ENCODE peak calls at places on chromosomes 12 and 14, in ten cellular contexts. Z is RWPE2; A is CD8-positive, alpha-beta T cell; G is AG09309; P is fibroblast of the aortic adventitia; X is A549; K is endodermal cell; O is fibroblast of villous mesenchyme; S is SK-N-SH; T is cardiac fibroblast. M is an unnamed sample.

GRCh38 chr12:25382311-25383106 is 131.8 kb upstream of the KRAS start:
- DNase-seq in G (no peak), A (no peak), Z (no peak), K (no peak), T (no peak), S (no peak), P (no peak), O (no peak), X (no peak), M (no peak)

GRCh38 chr12:90757957-90758356 is 197.0 kb downstream of the CCER1 start:
- DNase-seq in A (no peak), K (no peak), Z (no peak), O (no peak), S (no peak), T (no peak), P (no peak), G (no peak), X (no peak), M (no peak)

GRCh38 chr12:131126662-131127173 is 173.0 kb downstream of the ADGRD1 start:
- DNase-seq in G (no peak), A (no peak), X (no peak), S (no peak), Z (no peak), K (no peak), O (no peak), T (no peak), P (no peak), M (no peak)

GRCh38 chr12:62472472-62472871 is 5.8 kb downstream of the MON2 start:
- DNase-seq in P (no peak), O (peak; percentile 19), X (no peak), A (no peak), Z (no peak), T (no peak), G (no peak), S (no peak), K (peak; percentile 69), M (no peak)

GRCh38 chr12:88570103-88570502 is 10.2 kb downstream of the KITLG start:
- DNase-seq in Z (no peak), T (peak; percentile 69), A (no peak), O (peak; percentile 70), K (peak; percentile 63), S (no peak), G (no peak), P (no peak), X (no peak), M (no peak)

GRCh38 chr12:20011200-20011599 is 357.1 kb upstream of the PDE3A start:
- DNase-seq in Z (no peak), A (no peak), O (peak; percentile 28), P (no peak), S (no peak), G (no peak), T (no peak), K (no peak), X (no peak), M (no peak)

GRCh38 chr12:53077030-53077429 is 2.2 kb downstream of the SPRYD3 start:
- DNase-seq in Z (no peak), P (no peak), S (no peak), G (no peak), O (no peak), T (no peak), K (peak; percentile 35), A (no peak), X (no peak), M (no peak)

GRCh38 chr12:54197037-54197909 is 8.5 kb upstream of the SMUG1 start:
- DNase-seq in A (no peak), K (peak; percentile 78), O (peak; percentile 30), Z (no peak), G (no peak), P (peak; percentile 20), X (no peak), S (no peak), T (peak; percentile 60), M (no peak)

GRCh38 chr12:45948546-45948945 is 41.8 kb downstream of the SCAF11 start:
- DNase-seq in K (no peak), A (no peak), S (no peak), Z (no peak), T (no peak), X (no peak), P (no peak), G (no peak), O (peak; percentile 78), M (no peak)

GRCh38 chr14:81350344-81351096 is 49.6 kb downstream of the STON2 start:
- DNase-seq in T (no peak), X (no peak), O (no peak), K (no peak), P (peak; percentile 17), S (no peak), A (no peak), Z (no peak), G (no peak), M (no peak)

GRCh38 chr12:71014180-71014785 is 93.7 kb upstream of the PTPRR start:
- DNase-seq in A (no peak), G (no peak), T (peak; percentile 87), S (peak; percentile 4), X (peak; percentile 27), O (peak; percentile 47), P (peak; percentile 84), Z (no peak), K (no peak), M (no peak)

GRCh38 chr12:108868781-108869180 is 11.1 kb upstream of the DAO start:
- DNase-seq in T (no peak), Z (no peak), P (no peak), X (no peak), A (no peak), G (no peak), O (no peak), K (no peak), S (no peak), M (no peak)

GRCh38 chr14:103848720-103849077 is 1.3 kb upstream of the PPP1R13B start:
- DNase-seq in G (no peak), A (no peak), X (no peak), T (no peak), K (no peak), Z (no peak), P (no peak), S (no peak), O (no peak), M (no peak)
- H3K4me3 ChIP-seq in G (no peak overlapping the region), A (no peak overlapping the region), X (no peak overlapping the region), T (no peak overlapping the region), K (no peak overlapping the region), Z (no peak overlapping the region), P (no peak overlapping the region), S (no peak overlapping the region), O (no peak overlapping the region), M (no peak overlapping the region)

DNA sequence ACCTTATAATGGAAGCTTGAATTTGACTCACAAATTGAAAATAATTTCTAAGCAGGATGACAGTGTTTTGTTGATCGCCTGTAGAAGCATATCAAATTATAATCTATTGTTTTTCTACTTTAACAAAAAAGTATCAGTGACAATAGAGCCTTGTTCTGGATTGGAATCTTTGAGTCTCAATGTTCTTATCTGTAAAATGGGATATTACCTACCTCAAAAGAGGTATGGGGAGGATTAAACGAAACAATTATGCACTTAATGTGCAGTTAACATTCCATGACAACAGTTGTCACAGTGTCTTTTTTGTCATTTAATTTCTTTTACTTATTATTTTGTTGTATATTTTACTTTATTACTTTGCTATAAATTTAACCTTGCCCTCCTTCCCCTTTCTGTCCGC is 1.1 kb downstream of the RTRAF start:
- DNase-seq in A (no peak), O (no peak), P (no peak), S (no peak), K (no peak), X (no peak), Z (no peak), T (no peak), G (no peak), M (no peak)
- H3K4me3 ChIP-seq in A (peak overlapping the region; percentile 65), O (peak overlapping the region; percentile 88), P (peak overlapping the region; percentile 95), S (peak overlapping the region; percentile 99), K (peak overlapping the region; percentile 100), X (peak overlapping the region; percentile 86), Z (peak overlapping the region; percentile 92), T (peak overlapping the region; percentile 84), G (peak overlapping the region; percentile 93), M (peak overlapping the region; percentile 69)

GRCh38 chr12:114692558-114693531 is 8.9 kb upstream of the TBX3 start:
- DNase-seq in S (peak; percentile 18), T (peak; percentile 36), X (no peak), Z (peak; percentile 61), O (peak; percentile 56), A (no peak), P (peak; percentile 30), G (no peak), K (peak; percentile 77), M (no peak)

GRCh38 chr12:114691196-114691595 is 7.2 kb upstream of the TBX3 start:
- DNase-seq in T (no peak), G (no peak), K (peak; percentile 49), O (no peak), Z (no peak), X (no peak), S (peak; percentile 35), P (no peak), A (no peak), M (no peak)

GRCh38 chr12:114690267-114691135 is 6.5 kb upstream of the TBX3 start:
- DNase-seq in X (no peak), S (peak; percentile 67), G (no peak), K (peak; percentile 38), O (no peak), Z (no peak), P (no peak), A (no peak), T (no peak), M (no peak)

GRCh38 chr12:114693532-114693931 is 9.6 kb upstream of the TBX3 start:
- DNase-seq in P (no peak), Z (no peak), T (no peak), A (no peak), X (no peak), O (no peak), K (no peak), G (no peak), S (no peak), M (no peak)

DNA sequence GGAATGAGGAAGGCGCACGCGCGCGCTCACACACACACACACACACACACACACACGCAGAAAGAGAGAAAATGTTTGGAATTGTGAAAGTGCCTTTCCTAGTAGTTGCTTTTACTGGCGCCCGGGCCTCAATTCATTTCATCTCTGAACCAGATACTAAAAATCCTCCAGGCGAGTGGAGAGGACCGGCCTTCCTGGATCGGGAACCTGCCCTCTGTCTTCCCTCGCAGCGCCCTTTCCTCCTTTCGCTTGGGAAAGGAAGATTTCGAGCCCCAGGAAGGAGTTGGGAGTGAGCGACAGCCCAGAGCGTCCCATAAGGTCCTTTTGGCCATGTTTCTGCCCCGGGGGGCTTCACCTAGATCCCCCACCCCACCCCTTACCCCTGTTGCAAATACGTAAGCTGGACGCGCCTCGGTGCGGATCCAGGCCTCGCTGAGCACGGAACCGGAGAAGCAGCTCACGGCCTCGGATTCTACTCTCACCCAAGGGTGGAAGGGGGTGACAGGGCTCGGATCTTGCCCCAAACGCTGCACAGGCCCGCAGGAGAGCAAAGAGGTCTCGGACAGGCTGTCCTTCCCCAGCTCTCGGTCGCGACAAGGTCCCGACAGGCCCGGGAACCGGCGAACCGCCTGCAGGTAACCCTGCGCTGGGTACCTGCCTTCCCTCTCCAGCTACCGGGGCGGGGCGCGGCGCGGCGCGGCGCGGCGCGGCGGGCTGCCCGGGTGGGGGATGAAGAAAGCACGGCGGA is 8.0 kb upstream of the TBX3 start:
- DNase-seq in A (no peak), S (peak; percentile 11), G (no peak), X (no peak), P (no peak), O (peak; percentile 19), K (peak; percentile 83), T (no peak), Z (no peak), M (no peak)
- H3K4me3 ChIP-seq in A (no peak overlapping the region), S (no peak overlapping the region), G (peak overlapping the region; percentile 65), X (no peak overlapping the region), P (peak overlapping the region; percentile 69), O (peak overlapping the region; percentile 68), K (peak overlapping the region; percentile 68), T (peak overlapping the region; percentile 36), Z (peak overlapping the region; percentile 44), M (no peak overlapping the region)

GRCh38 chr12:23719493-23719892 is 230.0 kb downstream of the SOX5 start:
- DNase-seq in O (no peak), Z (no peak), S (no peak), G (no peak), P (no peak), X (no peak), T (no peak), K (no peak), A (no peak), M (no peak)
- H3K4me3 ChIP-seq in O (no peak overlapping the region), Z (no peak overlapping the region), S (no peak overlapping the region), G (no peak overlapping the region), P (no peak overlapping the region), X (no peak overlapping the region), T (no peak overlapping the region), K (no peak overlapping the region), A (no peak overlapping the region), M (no peak overlapping the region)

M was measured in GM12864.